ENCODE peak calls at places on chromosome 12, in six cellular contexts. K is H54, Q is A549, X is ovary, I is GM12892, H is HepG2. P is an unnamed sample.
A peak's percentile ranks its signal among the peaks of the same experiment; 100 is the strongest.

GRCh38 chr12:53115112-53115890 is 12.0 kb downstream of the SOAT2 start:
- DNase-seq in Q (no peak), I (no peak), H (no peak), K (no peak), X (no peak), P (no peak)

GRCh38 chr12:123363743-123364531 is 710 bp downstream of the SBNO1 start:
- DNase-seq in Q (peak; percentile 52), X (peak; percentile 64), K (peak; percentile 26), H (peak; percentile 47), I (peak; percentile 27), P (peak; percentile 64)

GRCh38 chr12:27015730-27016076 is 1.5 kb upstream of the TM7SF3 start:
- DNase-seq in H (no peak), X (no peak), Q (peak; percentile 57), I (no peak), K (no peak), P (peak; percentile 61)

GRCh38 chr12:88223519-88223918 is 81.4 kb downstream of the TMTC3 start:
- DNase-seq in X (no peak), Q (no peak), I (no peak), K (no peak), H (no peak), P (no peak)

GRCh38 chr12:101570022-101570421 is 24.7 kb upstream of the MYBPC1 start:
- DNase-seq in X (no peak), I (no peak), K (no peak), Q (peak; percentile 43), H (peak; percentile 81), P (peak; percentile 5)

GRCh38 chr12:132605055-132605441 is 5.3 kb downstream of the LRCOL1 start:
- DNase-seq in I (no peak), Q (no peak), X (no peak), K (no peak), H (no peak), P (no peak)

GRCh38 chr12:66964629-66965028 is 285.8 kb upstream of the GRIP1 start:
- DNase-seq in I (no peak), Q (no peak), K (no peak), X (no peak), H (no peak), P (no peak)

GRCh38 chr12:122917508-122918227 is 21.7 kb upstream of the VPS37B start:
- DNase-seq in X (no peak), Q (peak; percentile 60), K (peak; percentile 67), I (no peak), H (peak; percentile 86), P (no peak)

GRCh38 chr12:31235868-31236395 is 90.0 kb downstream of the SINHCAF start:
- DNase-seq in K (no peak), I (no peak), H (no peak), X (no peak), Q (no peak), P (no peak)

GRCh38 chr12:54935235-54935951 is 49.2 kb downstream of the TESPA1 start:
- DNase-seq in I (peak; percentile 25), Q (peak; percentile 84), H (peak; percentile 2), X (no peak), K (peak; percentile 39), P (peak; percentile 55)

GRCh38 chr12:1873531-1874149 is 44.8 kb downstream of the CACNA2D4 start:
- DNase-seq in H (no peak), I (no peak), K (no peak), X (no peak), Q (no peak), P (no peak)

GRCh38 chr12:64890873-64891468 is 66.5 kb downstream of the TBC1D30 start:
- DNase-seq in I (no peak), K (peak; percentile 19), Q (peak; percentile 62), H (peak; percentile 61), X (no peak), P (peak; percentile 52)

GRCh38 chr12:130805635-130806034 is 33.4 kb downstream of the STX2 start:
- DNase-seq in K (no peak), Q (no peak), I (no peak), H (no peak), X (no peak), P (no peak)
- TF ChIP-seq POLR2A in K (no peak), Q (no peak), I (no peak), H (no peak), X (no peak), P (no peak)

GRCh38 chr12:6937481-6938352 is 5.9 kb upstream of the RNU7-1 start:
- DNase-seq in H (peak; percentile 91), K (no peak), I (peak; percentile 83), Q (peak; percentile 98), X (peak; percentile 94), P (peak; percentile 97)
- TF ChIP-seq POLR2A in H (peak; percentile 63), K (no peak), I (peak; percentile 95), Q (peak; percentile 92), X (peak; percentile 52), P (peak; percentile 98)

GRCh38 chr12:118748478-118749380 is 232.6 kb upstream of the SRRM4 start:
- DNase-seq in I (no peak), K (no peak), Q (no peak), H (peak; percentile 21), X (no peak), P (no peak)
- TF ChIP-seq POLR2A in I (no peak), K (no peak), Q (no peak), H (no peak), X (no peak), P (no peak)

DNA sequence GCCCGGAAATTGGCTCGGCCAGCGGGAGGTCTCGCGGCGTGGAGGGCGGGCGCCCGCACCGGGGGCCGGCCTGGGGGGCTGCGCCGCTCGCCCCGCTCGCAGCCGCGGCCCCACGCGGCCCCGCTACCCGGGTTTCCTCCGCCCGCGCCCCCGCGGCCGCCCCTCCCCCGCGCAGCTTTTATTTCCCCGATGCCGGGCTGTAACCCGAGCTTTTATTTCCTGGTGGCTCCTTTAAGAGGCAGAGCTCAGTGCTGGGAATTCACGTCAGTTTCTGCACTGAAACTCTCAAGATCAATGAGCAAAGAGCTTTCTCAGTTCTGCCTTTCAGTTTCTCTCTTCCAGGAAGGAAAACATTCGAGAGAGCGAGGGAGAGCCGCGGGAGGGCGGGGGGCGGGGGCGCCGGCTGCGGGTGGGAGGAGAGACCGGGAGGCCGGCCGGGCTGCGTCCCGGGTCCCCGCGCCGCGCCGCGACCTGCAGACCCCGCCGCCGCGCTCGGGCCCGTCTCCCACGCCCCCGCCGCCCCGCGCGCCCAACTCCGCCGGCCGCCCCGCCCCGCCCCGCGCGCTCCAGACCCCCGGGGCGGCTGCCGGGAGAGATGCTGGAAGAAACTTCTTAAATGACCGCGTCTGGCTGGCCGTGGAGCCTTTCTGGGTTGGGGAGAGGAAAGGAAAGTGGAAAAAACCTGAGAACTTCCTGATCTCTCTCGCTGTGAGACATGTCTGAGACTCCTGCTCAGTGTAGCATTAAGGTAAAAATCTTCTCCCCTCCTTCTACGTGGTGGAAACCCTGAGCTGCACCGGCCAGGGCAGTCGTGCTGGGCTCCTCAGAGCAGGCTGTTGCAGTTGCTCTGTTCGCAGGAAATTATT is at the start of gene ETV6:
- DNase-seq in H (peak; percentile 69), Q (peak; percentile 87), I (peak; percentile 63), K (peak; percentile 80), X (peak; percentile 84), P (peak; percentile 65)
- TF ChIP-seq POLR2A in H (no peak), Q (no peak), I (peak; percentile 33), K (no peak), X (peak; percentile 9), P (no peak)

GRCh38 chr12:89352492-89353187 is at the start of gene DUSP6:
- DNase-seq in H (peak; percentile 98), Q (peak; percentile 99), K (peak; percentile 89), X (peak; percentile 79), I (peak; percentile 38), P (peak; percentile 95)
- TF ChIP-seq POLR2A in H (peak; percentile 52), Q (peak; percentile 37), K (peak; percentile 45), X (peak; percentile 62), I (no peak), P (peak; percentile 81)

P was measured in erythroblast.